ENCODE peak calls at places on chromosomes 11 and 22, in six cellular contexts. R, C, P, Z, W and D are unnamed samples.

GRCh38 chr11:72433455-72434061 is 773 bp downstream of the CLPB start:
- DNase-seq in R (no peak), C (peak), P (no peak), Z (no peak), W (no peak), D (peak)

GRCh38 chr11:88398372-88399140 is 61.0 kb upstream of the CTSC start:
- DNase-seq in R (no peak), C (no peak), P (no peak), Z (no peak), W (peak), D (peak)

GRCh38 chr11:128135451-128135850 is 451.9 kb downstream of the ETS1 start:
- DNase-seq in R (no peak), C (no peak), P (no peak), Z (peak), W (peak), D (peak)

GRCh38 chr22:42297778-42298177 is 27.3 kb upstream of the TCF20 start:
- DNase-seq in R (no peak), C (peak), P (no peak), Z (no peak), W (no peak), D (no peak)

GRCh38 chr11:109018639-109019038 is 353.8 kb downstream of the DDX10 start:
- DNase-seq in R (no peak), C (no peak), P (no peak), Z (no peak), W (no peak), D (no peak)

GRCh38 chr22:29306830-29307657 is 594 bp downstream of the GAS2L1 start:
- DNase-seq in R (peak), C (no peak), P (peak), Z (peak), W (peak), D (peak)

GRCh38 chr22:30241576-30242371 is 4.8 kb downstream of the LIF start:
- DNase-seq in R (no peak), C (no peak), P (no peak), Z (no peak), W (no peak), D (no peak)

GRCh38 chr11:1074244-1075221 is at the start of gene MUC2:
- DNase-seq in R (no peak), C (no peak), P (no peak), Z (no peak), W (no peak), D (no peak)

GRCh38 chr11:79043726-79044125 is 397.1 kb downstream of the TENM4 start:
- DNase-seq in R (no peak), C (no peak), P (no peak), Z (no peak), W (no peak), D (no peak)

GRCh38 chr22:23146842-23147205 is 1.5 kb downstream of the RAB36 start:
- DNase-seq in R (no peak), C (no peak), P (no peak), Z (no peak), W (no peak), D (no peak)

GRCh38 chr22:21837184-21837979 is 30.1 kb downstream of the MAPK1 start:
- DNase-seq in R (no peak), C (no peak), P (no peak), Z (peak), W (peak), D (peak)

GRCh38 chr11:100905684-100906083 is 218.6 kb downstream of the ARHGAP42 start:
- DNase-seq in R (no peak), C (no peak), P (no peak), Z (no peak), W (no peak), D (no peak)

GRCh38 chr22:46091277-46091977 is 58.9 kb upstream of the PPARA start:
- DNase-seq in R (no peak), C (no peak), P (no peak), Z (no peak), W (no peak), D (no peak)

GRCh38 chr11:94895451-94895850 is 77.9 kb downstream of the CWC15 start:
- DNase-seq in R (no peak), C (no peak), P (no peak), Z (no peak), W (peak), D (no peak)

GRCh38 chr11:93567406-93567819 is 24.2 kb upstream of the SMCO4 start:
- DNase-seq in R (no peak), C (no peak), P (no peak), Z (no peak), W (peak), D (peak)

GRCh38 chr22:39723899-39724351 is 153.4 kb downstream of the CACNA1I start:
- DNase-seq in R (no peak), C (no peak), P (no peak), Z (no peak), W (peak), D (peak)

GRCh38 chr11:44764583-44764982 is 37.8 kb downstream of the TSPAN18 start:
- DNase-seq in R (no peak), C (no peak), P (no peak), Z (no peak), W (no peak), D (no peak)

GRCh38 chr11:32297629-32298028 is 137.7 kb downstream of the WT1 start:
- DNase-seq in R (peak), C (peak), P (peak), Z (peak), W (peak), D (peak)

GRCh38 chr11:13055200-13055599 is 46.1 kb downstream of the RASSF10 start:
- DNase-seq in R (no peak), C (no peak), P (no peak), Z (no peak), W (no peak), D (no peak)

GRCh38 chr11:834371-835316 is 1.9 kb downstream of the CD151 start:
- DNase-seq in R (no peak), C (no peak), P (no peak), Z (no peak), W (peak), D (peak)

GRCh38 chr22:25205847-25206246 is 6.2 kb downstream of the CRYBB3 start:
- DNase-seq in R (no peak), C (no peak), P (no peak), Z (no peak), W (no peak), D (no peak)

GRCh38 chr22:43081968-43082367 is 7.2 kb downstream of the TTLL1 start:
- DNase-seq in R (no peak), C (no peak), P (no peak), Z (no peak), W (peak), D (no peak)

GRCh38 chr11:66467034-66467659 is 442 bp downstream of the PELI3 start:
- DNase-seq in R (peak), C (no peak), P (no peak), Z (peak), W (peak), D (peak)

GRCh38 chr11:95793111-95793510 is 2.8 kb downstream of the CEP57 start:
- DNase-seq in R (no peak), C (no peak), P (no peak), Z (no peak), W (peak), D (no peak)

GRCh38 chr22:48738204-48738980 is 1089.3 kb downstream of the BRD1 start:
- DNase-seq in R (no peak), C (no peak), P (no peak), Z (no peak), W (no peak), D (no peak)

GRCh38 chr22:28801845-28802594 is 1.7 kb upstream of the XBP1 start:
- DNase-seq in R (peak), C (peak), P (no peak), Z (no peak), W (no peak), D (no peak)

GRCh38 chr11:56714206-56714605 is 15.3 kb downstream of the OR9G1 start:
- DNase-seq in R (no peak), C (no peak), P (no peak), Z (no peak), W (no peak), D (no peak)

GRCh38 chr22:31272522-31273446 is 19.5 kb downstream of the PIK3IP1 start:
- DNase-seq in R (peak), C (peak), P (peak), Z (peak), W (peak), D (peak)
- TF ChIP-seq EZH2phosphoT487 in R (no peak), C (no peak), P (no peak), Z (no peak), W (no peak), D (no peak)

DNA sequence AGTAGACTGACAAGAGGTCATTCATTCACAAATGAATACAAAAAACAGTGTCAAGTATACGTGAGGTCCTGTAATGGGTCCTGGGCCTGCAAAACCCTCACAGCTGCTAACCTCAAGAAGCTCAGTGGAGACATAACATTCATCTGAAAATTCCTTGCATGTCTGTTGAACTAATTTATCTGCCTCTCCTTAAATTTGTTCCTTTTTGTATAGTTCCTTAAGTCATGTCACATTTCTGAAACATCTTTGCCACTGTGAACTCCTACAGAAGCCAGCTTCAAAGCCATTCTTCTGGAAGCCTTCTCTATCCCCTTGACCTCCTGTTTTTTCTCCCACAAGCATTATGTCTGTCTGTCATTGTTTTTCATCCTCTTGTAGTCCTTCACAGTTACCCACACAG is 9.9 kb upstream of the HBE1 start:
- DNase-seq in R (no peak), C (no peak), P (no peak), Z (no peak), W (no peak), D (no peak)
- H3K4me2 ChIP-seq in R (no peak), C (no peak), P (no peak), Z (no peak), W (no peak), D (no peak)

GRCh38 chr11:102469196-102469821 is 16.7 kb upstream of the TMEM123 start:
- DNase-seq in R (peak), C (no peak), P (no peak), Z (no peak), W (peak), D (peak)
- H3K4me3 ChIP-seq in R (no peak), C (no peak), P (no peak), Z (no peak), W (peak), D (peak)

DNA sequence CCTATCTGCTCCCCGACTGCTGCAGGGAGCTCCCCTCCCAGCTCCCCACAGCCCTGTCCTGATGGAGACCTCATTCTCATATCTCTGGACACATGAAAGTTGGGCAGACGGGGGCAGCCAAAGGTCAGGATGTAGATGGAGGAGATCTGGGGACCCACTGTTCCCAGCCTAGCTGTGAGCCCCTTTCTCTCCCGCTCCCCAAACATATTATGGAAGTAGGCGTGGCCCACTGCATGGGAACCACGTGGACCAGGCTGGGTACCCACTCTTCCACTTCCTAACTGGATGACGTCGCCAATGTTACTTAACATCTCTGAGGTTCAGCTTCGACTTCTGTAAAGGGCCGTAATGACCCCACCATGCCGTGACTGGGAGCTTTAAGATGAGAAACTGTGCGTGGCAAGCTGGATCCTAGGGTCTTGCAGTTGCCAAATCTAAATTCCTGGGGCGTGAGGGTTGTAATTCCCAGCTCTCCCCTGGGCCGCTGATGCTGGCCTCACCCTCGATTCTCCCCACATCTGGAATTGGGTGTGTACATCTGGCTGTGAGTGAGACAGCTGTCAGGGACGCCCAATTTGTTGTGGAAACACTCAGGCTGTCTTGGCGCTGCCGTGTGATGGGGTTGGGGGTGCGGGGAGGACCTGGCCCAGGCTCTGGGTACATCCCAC is 1.8 kb downstream of the CDC42EP2 start:
- DNase-seq in R (no peak), C (no peak), P (no peak), Z (peak), W (peak), D (peak)
- TF ChIP-seq EZH2phosphoT487 in R (no peak), C (no peak), P (no peak), Z (no peak), W (no peak), D (no peak)

GRCh38 chr11:61796127-61796526 is 3.4 kb downstream of the FEN1 start:
- DNase-seq in R (no peak), C (no peak), P (no peak), Z (no peak), W (no peak), D (no peak)

GRCh38 chr11:61797263-61797944 is 4.7 kb downstream of the FEN1 start:
- DNase-seq in R (peak), C (peak), P (peak), Z (peak), W (peak), D (peak)

GRCh38 chr11:61794579-61794978 is 1.9 kb downstream of the FEN1 start:
- DNase-seq in R (no peak), C (no peak), P (no peak), Z (no peak), W (no peak), D (no peak)

GRCh38 chr11:61793829-61794204 is 1.1 kb downstream of the FEN1 start:
- DNase-seq in R (no peak), C (no peak), P (no peak), Z (no peak), W (peak), D (no peak)

DNA sequence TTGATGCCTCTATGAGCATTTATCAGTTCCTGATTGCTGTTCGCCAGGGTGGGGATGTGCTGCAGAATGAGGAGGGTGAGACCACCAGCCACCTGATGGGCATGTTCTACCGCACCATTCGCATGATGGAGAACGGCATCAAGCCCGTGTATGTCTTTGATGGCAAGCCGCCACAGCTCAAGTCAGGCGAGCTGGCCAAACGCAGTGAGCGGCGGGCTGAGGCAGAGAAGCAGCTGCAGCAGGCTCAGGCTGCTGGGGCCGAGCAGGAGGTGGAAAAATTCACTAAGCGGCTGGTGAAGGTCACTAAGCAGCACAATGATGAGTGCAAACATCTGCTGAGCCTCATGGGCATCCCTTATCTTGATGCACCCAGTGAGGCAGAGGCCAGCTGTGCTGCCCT is 2.7 kb downstream of the FEN1 start:
- DNase-seq in R (no peak), C (no peak), P (no peak), Z (no peak), W (no peak), D (no peak)
- H3K4me2 ChIP-seq in R (no peak), C (peak), P (no peak), Z (no peak), W (no peak), D (no peak)

GRCh38 chr11:35943294-35943693 is 568 bp upstream of the LDLRAD3 start:
- DNase-seq in R (no peak), C (no peak), P (no peak), Z (no peak), W (no peak), D (no peak)
- H3K4me3 ChIP-seq in R (peak), C (no peak), P (peak), Z (peak), W (peak), D (peak)

DNA sequence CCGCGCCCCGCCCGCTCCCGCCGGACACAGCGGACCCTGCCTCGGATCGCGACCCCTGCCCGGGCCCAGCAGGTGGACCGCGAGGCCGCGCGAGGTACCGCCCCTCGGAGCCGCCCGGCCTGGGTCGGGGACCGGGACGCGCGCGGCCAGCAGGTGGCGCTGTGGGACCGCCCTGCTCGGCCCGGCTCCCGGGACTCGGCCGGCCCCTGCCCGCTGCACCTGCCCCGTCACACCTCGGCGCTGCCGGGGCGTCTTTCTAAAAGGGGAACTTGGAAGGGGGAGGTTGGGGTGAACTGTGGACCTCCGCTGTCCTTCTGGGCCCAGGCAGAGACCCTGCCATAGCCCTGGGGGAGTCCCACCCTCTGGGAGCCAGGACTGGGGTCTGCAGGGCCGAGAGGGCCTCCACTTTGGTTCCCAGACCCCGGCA is 11.1 kb downstream of the CRELD2 start:
- DNase-seq in R (peak), C (peak), P (peak), Z (peak), W (peak), D (peak)
- TF ChIP-seq EZH2phosphoT487 in R (no peak), C (no peak), P (no peak), Z (no peak), W (no peak), D (no peak)

GRCh38 chr11:114832532-114833125 is 154.3 kb downstream of the NXPE2 start:
- DNase-seq in R (no peak), C (no peak), P (no peak), Z (no peak), W (no peak), D (no peak)
- H3K4me2 ChIP-seq in R (no peak), C (no peak), P (no peak), Z (peak), W (no peak), D (no peak)

DNA sequence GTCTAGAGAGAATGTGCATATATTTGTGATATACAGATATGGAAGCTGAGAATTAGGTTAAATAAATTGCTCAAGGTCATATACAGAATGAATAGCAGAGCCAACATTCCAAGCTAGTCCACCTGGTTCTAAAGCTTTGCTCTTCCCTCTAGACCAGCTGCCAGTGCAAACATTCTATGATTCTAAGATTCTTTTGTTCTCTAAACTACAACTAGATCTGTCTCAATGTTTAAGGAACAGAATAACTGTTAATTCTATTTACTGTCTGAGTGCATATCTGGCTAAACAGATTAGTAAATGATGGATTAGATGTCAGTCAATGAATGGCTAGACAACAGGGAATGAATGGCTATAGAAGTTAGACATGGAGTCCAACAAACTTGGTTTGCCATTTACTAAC is 19.6 kb downstream of the KCNE3 start:
- DNase-seq in R (no peak), C (no peak), P (no peak), Z (no peak), W (no peak), D (no peak)
- H3K4me3 ChIP-seq in R (no peak), C (no peak), P (no peak), Z (no peak), W (no peak), D (no peak)

GRCh38 chr11:116471608-116472007 is 301.2 kb downstream of the BUD13 start:
- DNase-seq in R (no peak), C (no peak), P (no peak), Z (no peak), W (peak), D (no peak)

GRCh38 chr11:116465056-116465455 is 307.7 kb downstream of the BUD13 start:
- DNase-seq in R (no peak), C (no peak), P (no peak), Z (no peak), W (no peak), D (no peak)

GRCh38 chr11:116461789-116462188 is 311.0 kb downstream of the BUD13 start:
- DNase-seq in R (no peak), C (no peak), P (no peak), Z (peak), W (peak), D (no peak)

GRCh38 chr11:116467809-116468208 is 305.0 kb downstream of the BUD13 start:
- DNase-seq in R (no peak), C (no peak), P (no peak), Z (no peak), W (peak), D (no peak)

GRCh38 chr11:116466231-116466630 is 306.6 kb downstream of the BUD13 start:
- DNase-seq in R (no peak), C (no peak), P (no peak), Z (no peak), W (no peak), D (no peak)
- TF ChIP-seq EZH2phosphoT487 in R (no peak), C (no peak), P (no peak), Z (no peak), W (no peak), D (no peak)